ENCODE peak calls at places on chromosomes 1 and 21, in eight cellular contexts. G, F, Y, C, Z, Q, B and K are unnamed samples.

GRCh38 chr1:76148460-76148859 is 73.9 kb downstream of the ST6GALNAC3 start:
- DNase-seq in G (no peak), F (no peak), Y (no peak), C (no peak), Z (no peak), Q (no peak), B (no peak), K (no peak)

GRCh38 chr1:115348636-115349035 is 10.6 kb upstream of the NGF start:
- DNase-seq in G (no peak), F (no peak), Y (no peak), C (no peak), Z (no peak), Q (no peak), B (no peak), K (no peak)

GRCh38 chr1:199789141-199789540 is 238.4 kb upstream of the NR5A2 start:
- DNase-seq in G (no peak), F (no peak), Y (no peak), C (no peak), Z (no peak), Q (no peak), B (no peak), K (no peak)

GRCh38 chr1:150551049-150551783 is 2.0 kb downstream of the ADAMTSL4 start:
- DNase-seq in G (no peak), F (peak; percentile 59), Y (no peak), C (no peak), Z (no peak), Q (no peak), B (no peak), K (no peak)

GRCh38 chr1:243903904-243904303 is 53.9 kb upstream of the AKT3 start:
- DNase-seq in G (no peak), F (peak; percentile 51), Y (no peak), C (no peak), Z (no peak), Q (no peak), B (no peak), K (no peak)

GRCh38 chr1:99970713-99971255 is 988 bp downstream of the SLC35A3 start:
- DNase-seq in G (no peak), F (peak; percentile 12), Y (no peak), C (no peak), Z (no peak), Q (no peak), B (no peak), K (no peak)

GRCh38 chr1:152035406-152036315 is 1.1 kb downstream of the S100A11 start:
- DNase-seq in G (no peak), F (peak; percentile 46), Y (no peak), C (no peak), Z (peak; percentile 10), Q (no peak), B (no peak), K (no peak)

GRCh38 chr1:228487336-228488106 is at the start of gene RNF187:
- DNase-seq in G (no peak), F (no peak), Y (peak; percentile 66), C (peak; percentile 96), Z (no peak), Q (no peak), B (peak; percentile 68), K (no peak)

GRCh38 chr1:246158131-246158530 is 348.9 kb downstream of the SMYD3 start:
- DNase-seq in G (no peak), F (no peak), Y (no peak), C (no peak), Z (no peak), Q (no peak), B (no peak), K (no peak)

GRCh38 chr21:38911523-38912354 is 106.0 kb downstream of the ETS2 start:
- DNase-seq in G (no peak), F (no peak), Y (no peak), C (no peak), Z (no peak), Q (no peak), B (no peak), K (peak; percentile 64)

GRCh38 chr21:42238185-42238934 is 19.4 kb downstream of the ABCG1 start:
- DNase-seq in G (no peak), F (no peak), Y (peak; percentile 56), C (no peak), Z (no peak), Q (no peak), B (peak; percentile 74), K (no peak)

GRCh38 chr21:34630536-34631143 is 15.7 kb upstream of the RCAN1 start:
- DNase-seq in G (no peak), F (peak; percentile 63), Y (no peak), C (no peak), Z (peak; percentile 25), Q (no peak), B (no peak), K (no peak)

GRCh38 chr1:1980467-1981141 is 23.0 kb downstream of the CFAP74 start:
- DNase-seq in G (no peak), F (no peak), Y (no peak), C (no peak), Z (no peak), Q (no peak), B (no peak), K (no peak)

GRCh38 chr1:209800984-209801834 is 4.7 kb downstream of the IRF6 start:
- DNase-seq in G (no peak), F (peak; percentile 47), Y (no peak), C (no peak), Z (no peak), Q (no peak), B (no peak), K (no peak)

GRCh38 chr1:7427066-7427465 is 344.0 kb upstream of the VAMP3 start:
- DNase-seq in G (no peak), F (no peak), Y (no peak), C (no peak), Z (no peak), Q (no peak), B (no peak), K (no peak)

GRCh38 chr1:50620680-50621329 is 197.6 kb upstream of the DMRTA2 start:
- DNase-seq in G (peak; percentile 27), F (peak; percentile 32), Y (no peak), C (no peak), Z (no peak), Q (no peak), B (no peak), K (no peak)

GRCh38 chr1:44503625-44504024 is 98.6 kb downstream of the RNF220 start:
- DNase-seq in G (no peak), F (no peak), Y (no peak), C (no peak), Z (no peak), Q (no peak), B (no peak), K (no peak)

GRCh38 chr1:231550448-231550781 is 21.9 kb downstream of the TSNAX start:
- DNase-seq in G (peak; percentile 53), F (peak; percentile 27), Y (peak; percentile 16), C (no peak), Z (no peak), Q (no peak), B (no peak), K (no peak)

GRCh38 chr21:33238565-33239255 is 9.0 kb downstream of the IFNAR2 start:
- DNase-seq in G (no peak), F (peak; percentile 24), Y (no peak), C (no peak), Z (no peak), Q (peak; percentile 75), B (peak; percentile 50), K (no peak)

GRCh38 chr1:202958544-202959275 is 598 bp upstream of the ADIPOR1 start:
- DNase-seq in G (no peak), F (no peak), Y (no peak), C (no peak), Z (no peak), Q (no peak), B (peak; percentile 45), K (no peak)

GRCh38 chr1:153627797-153628626 is at the start of gene S100A1:
- DNase-seq in G (no peak), F (no peak), Y (no peak), C (peak; percentile 88), Z (no peak), Q (no peak), B (no peak), K (no peak)

GRCh38 chr1:15833069-15833679 is 14.3 kb upstream of the SPEN start:
- DNase-seq in G (no peak), F (no peak), Y (peak; percentile 44), C (peak; percentile 71), Z (no peak), Q (no peak), B (peak; percentile 77), K (no peak)

GRCh38 chr21:39033878-39034589 is 149.2 kb downstream of the PSMG1 start:
- DNase-seq in G (peak; percentile 84), F (no peak), Y (no peak), C (peak; percentile 84), Z (no peak), Q (no peak), B (no peak), K (no peak)

GRCh38 chr1:5751833-5752714 is 240.2 kb downstream of the NPHP4 start:
- DNase-seq in G (no peak), F (no peak), Y (no peak), C (peak; percentile 33), Z (no peak), Q (no peak), B (no peak), K (no peak)

GRCh38 chr1:113057006-113057405 is 16.0 kb upstream of the LRIG2 start:
- DNase-seq in G (no peak), F (no peak), Y (no peak), C (peak; percentile 26), Z (no peak), Q (no peak), B (no peak), K (no peak)

GRCh38 chr1:235766794-235767285 is 99.9 kb downstream of the LYST start:
- DNase-seq in G (no peak), F (no peak), Y (no peak), C (no peak), Z (no peak), Q (no peak), B (no peak), K (no peak)

GRCh38 chr1:204723131-204723787 is 37.7 kb upstream of the LRRN2 start:
- DNase-seq in G (peak; percentile 3), F (no peak), Y (no peak), C (no peak), Z (no peak), Q (no peak), B (no peak), K (peak; percentile 37)

GRCh38 chr1:94399449-94399848 is 18.7 kb upstream of the ABCD3 start:
- DNase-seq in G (no peak), F (no peak), Y (no peak), C (no peak), Z (no peak), Q (no peak), B (no peak), K (no peak)

GRCh38 chr1:220787069-220787614 is 429 bp downstream of the MTARC1 start:
- DNase-seq in G (peak; percentile 89), F (no peak), Y (no peak), C (no peak), Z (no peak), Q (no peak), B (no peak), K (no peak)

GRCh38 chr1:180177931-180178330 is 23.3 kb downstream of the QSOX1 start:
- DNase-seq in G (no peak), F (no peak), Y (no peak), C (no peak), Z (no peak), Q (no peak), B (no peak), K (no peak)